ENCODE peak calls at places on chromosomes 3 and 15, in nine cellular contexts. One of them, this sample, is unnamed.

GRCh38 chr3:139380575-139380974 is 8.9 kb downstream of the COPB2 start:
- DNase-seq in neural progenitor cell: no peak
- DNase-seq in hepatocyte: no peak
- DNase-seq in HepG2: no peak
- DNase-seq in fibroblast of lung: no peak
- DNase-seq in PC-9: no peak
- DNase-seq in H1: no peak
- DNase-seq in HCT116: no peak
- DNase-seq in PC-3: no peak
- DNase-seq in this sample: no peak

GRCh38 chr15:76501726-76502125 is 165.2 kb downstream of the ISL2 start:
- DNase-seq in H1: no peak
- DNase-seq in neural progenitor cell: no peak
- DNase-seq in HepG2: no peak
- DNase-seq in HCT116: no peak
- DNase-seq in PC-9: no peak
- DNase-seq in fibroblast of lung: no peak
- DNase-seq in hepatocyte: no peak
- DNase-seq in PC-3: no peak
- DNase-seq in this sample: no peak

GRCh38 chr3:172868565-172869172 is 118.1 kb downstream of the ECT2 start:
- DNase-seq in hepatocyte: no peak
- DNase-seq in HCT116: no peak
- DNase-seq in H1: no peak
- DNase-seq in HepG2: no peak
- DNase-seq in PC-9: no peak
- DNase-seq in fibroblast of lung: no peak
- DNase-seq in neural progenitor cell: no peak
- DNase-seq in PC-3: no peak
- DNase-seq in this sample: no peak

GRCh38 chr15:71654714-71655174 is 155.6 kb upstream of the NR2E3 start:
- DNase-seq in PC-9: no peak
- DNase-seq in H1: no peak
- DNase-seq in hepatocyte: no peak
- DNase-seq in neural progenitor cell: no peak
- DNase-seq in HCT116: no peak
- DNase-seq in PC-3: no peak
- DNase-seq in fibroblast of lung: no peak
- DNase-seq in HepG2: peak
- DNase-seq in this sample: no peak

GRCh38 chr3:99413504-99413903 is 224.9 kb upstream of the COL8A1 start:
- DNase-seq in HCT116: no peak
- DNase-seq in fibroblast of lung: peak
- DNase-seq in PC-9: no peak
- DNase-seq in HepG2: no peak
- DNase-seq in PC-3: peak
- DNase-seq in hepatocyte: no peak
- DNase-seq in neural progenitor cell: no peak
- DNase-seq in H1: no peak
- DNase-seq in this sample: no peak

GRCh38 chr3:149339931-149340309 is 6.5 kb upstream of the TM4SF18 start:
- DNase-seq in PC-9: peak
- DNase-seq in H1: no peak
- DNase-seq in fibroblast of lung: peak
- DNase-seq in HepG2: peak
- DNase-seq in HCT116: peak
- DNase-seq in neural progenitor cell: no peak
- DNase-seq in hepatocyte: peak
- DNase-seq in PC-3: peak
- DNase-seq in this sample: no peak

GRCh38 chr3:87287025-87287424 is 10.6 kb upstream of the POU1F1 start:
- DNase-seq in PC-3: peak
- DNase-seq in HCT116: no peak
- DNase-seq in H1: no peak
- DNase-seq in neural progenitor cell: no peak
- DNase-seq in fibroblast of lung: peak
- DNase-seq in PC-9: no peak
- DNase-seq in HepG2: no peak
- DNase-seq in hepatocyte: no peak
- DNase-seq in this sample: no peak

GRCh38 chr15:50107157-50107556 is 11.9 kb downstream of the ATP8B4 start:
- DNase-seq in neural progenitor cell: no peak
- DNase-seq in HepG2: no peak
- DNase-seq in fibroblast of lung: no peak
- DNase-seq in PC-3: no peak
- DNase-seq in H1: no peak
- DNase-seq in hepatocyte: no peak
- DNase-seq in PC-9: no peak
- DNase-seq in HCT116: no peak
- DNase-seq in this sample: no peak

GRCh38 chr3:165642761-165643432 is 194.3 kb downstream of the BCHE start:
- DNase-seq in hepatocyte: peak
- DNase-seq in neural progenitor cell: no peak
- DNase-seq in PC-3: peak
- DNase-seq in H1: no peak
- DNase-seq in fibroblast of lung: peak
- DNase-seq in HCT116: peak
- DNase-seq in HepG2: no peak
- DNase-seq in PC-9: peak
- DNase-seq in this sample: no peak

GRCh38 chr15:74995779-74996765 is 709 bp downstream of the SCAMP5 start:
- DNase-seq in neural progenitor cell: peak
- DNase-seq in PC-3: no peak
- DNase-seq in fibroblast of lung: no peak
- DNase-seq in HCT116: no peak
- DNase-seq in HepG2: peak
- DNase-seq in hepatocyte: peak
- DNase-seq in H1: peak
- DNase-seq in PC-9: no peak
- DNase-seq in this sample: no peak

GRCh38 chr3:69460034-69460433 is 74.1 kb upstream of the FRMD4B start:
- DNase-seq in fibroblast of lung: no peak
- DNase-seq in H1: no peak
- DNase-seq in neural progenitor cell: no peak
- DNase-seq in PC-3: no peak
- DNase-seq in HepG2: no peak
- DNase-seq in hepatocyte: no peak
- DNase-seq in HCT116: no peak
- DNase-seq in PC-9: no peak
- DNase-seq in this sample: no peak

GRCh38 chr3:9351709-9352126 is 11.1 kb upstream of the THUMPD3 start:
- DNase-seq in neural progenitor cell: no peak
- DNase-seq in PC-9: peak
- DNase-seq in HepG2: no peak
- DNase-seq in fibroblast of lung: no peak
- DNase-seq in H1: no peak
- DNase-seq in hepatocyte: peak
- DNase-seq in HCT116: peak
- DNase-seq in PC-3: peak
- DNase-seq in this sample: no peak

GRCh38 chr3:161274691-161275298 is 53.7 kb downstream of the NMD3 start:
- DNase-seq in H1: peak
- DNase-seq in HCT116: peak
- DNase-seq in neural progenitor cell: peak
- DNase-seq in hepatocyte: peak
- DNase-seq in PC-9: no peak
- DNase-seq in HepG2: peak
- DNase-seq in fibroblast of lung: peak
- DNase-seq in PC-3: peak
- DNase-seq in this sample: peak

GRCh38 chr3:94303897-94304296 is 241.0 kb downstream of the NSUN3 start:
- DNase-seq in neural progenitor cell: peak
- DNase-seq in HCT116: no peak
- DNase-seq in HepG2: no peak
- DNase-seq in PC-9: no peak
- DNase-seq in fibroblast of lung: peak
- DNase-seq in hepatocyte: peak
- DNase-seq in PC-3: peak
- DNase-seq in H1: no peak
- DNase-seq in this sample: no peak

GRCh38 chr15:64134322-64134829 is 17.2 kb upstream of the SNX22 start:
- DNase-seq in fibroblast of lung: peak
- DNase-seq in hepatocyte: no peak
- DNase-seq in PC-9: no peak
- DNase-seq in PC-3: peak
- DNase-seq in neural progenitor cell: no peak
- DNase-seq in H1: no peak
- DNase-seq in HCT116: no peak
- DNase-seq in HepG2: no peak
- DNase-seq in this sample: no peak

GRCh38 chr3:45688194-45688881 is 858 bp upstream of the SACM1L start:
- DNase-seq in HCT116: no peak
- DNase-seq in hepatocyte: peak
- DNase-seq in PC-3: peak
- DNase-seq in fibroblast of lung: peak
- DNase-seq in neural progenitor cell: peak
- DNase-seq in HepG2: peak
- DNase-seq in H1: peak
- DNase-seq in PC-9: no peak
- DNase-seq in this sample: peak

DNA sequence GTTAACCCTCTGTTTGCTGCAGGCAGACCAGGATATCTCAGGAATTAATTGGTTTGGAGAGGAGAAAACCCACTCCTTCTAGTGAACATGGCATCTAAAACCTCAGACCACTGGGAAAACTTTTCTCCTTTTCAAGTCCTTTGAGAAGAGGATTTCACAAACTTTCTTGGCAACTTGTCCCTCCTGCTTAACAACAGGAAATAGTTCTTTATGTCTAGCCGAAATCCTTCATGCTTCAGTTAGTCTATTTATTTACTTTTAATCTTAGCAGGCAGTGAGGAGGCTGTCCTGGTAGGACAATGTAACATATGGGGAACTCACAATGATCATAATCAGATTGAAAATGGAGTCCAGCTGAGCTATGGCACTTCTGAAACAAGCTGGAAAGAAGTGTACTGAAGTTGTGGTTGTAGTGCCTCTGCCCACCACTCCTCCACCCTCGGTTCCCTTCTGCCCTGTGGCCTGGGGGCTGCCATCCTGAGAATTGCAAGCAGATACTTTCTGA is 50.6 kb downstream of the KY start:
- DNase-seq in H1: no peak
- DNase-seq in HepG2: no peak
- DNase-seq in HCT116: no peak
- DNase-seq in PC-3: peak
- DNase-seq in hepatocyte: no peak
- DNase-seq in PC-9: no peak
- DNase-seq in fibroblast of lung: peak
- DNase-seq in neural progenitor cell: peak
- DNase-seq in this sample: no peak
- H3K4me3 ChIP-seq in H1: no peak
- H3K4me3 ChIP-seq in HepG2: no peak
- H3K4me3 ChIP-seq in HCT116: no peak
- H3K4me3 ChIP-seq in PC-3: no peak
- H3K4me3 ChIP-seq in hepatocyte: no peak
- H3K4me3 ChIP-seq in PC-9: no peak
- H3K4me3 ChIP-seq in fibroblast of lung: no peak
- H3K4me3 ChIP-seq in neural progenitor cell: peak
- H3K4me3 ChIP-seq in this sample: no peak

DNA sequence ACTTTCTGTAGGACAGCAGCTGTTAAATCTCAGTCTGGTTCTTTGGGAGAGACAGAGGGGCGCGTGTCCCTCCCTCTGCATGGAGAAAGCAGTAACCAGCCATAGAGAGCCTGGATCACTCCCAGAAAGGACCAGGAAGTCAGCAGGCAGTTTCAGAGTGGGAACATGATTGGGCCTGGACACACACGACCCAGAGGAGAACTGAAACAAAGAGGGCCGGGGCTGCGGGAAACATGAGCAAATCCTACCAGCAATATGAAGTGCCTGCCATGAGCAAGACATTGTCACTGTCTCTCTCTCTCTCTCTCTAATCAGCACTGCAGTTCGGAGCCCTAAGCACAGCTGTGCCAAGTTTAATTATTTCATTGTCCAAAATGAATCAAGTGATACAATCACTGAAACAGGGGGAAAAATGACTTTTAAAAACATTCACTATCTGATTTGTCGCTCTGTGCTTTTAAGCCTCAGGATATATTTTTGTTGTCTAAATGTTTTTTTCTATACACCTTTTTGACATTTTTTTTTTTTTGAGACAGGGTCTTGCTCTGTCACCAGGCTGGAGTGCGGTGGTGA is 17.6 kb downstream of the MUC13 start:
- DNase-seq in PC-9: no peak
- DNase-seq in PC-3: no peak
- DNase-seq in fibroblast of lung: no peak
- DNase-seq in H1: no peak
- DNase-seq in HCT116: no peak
- DNase-seq in hepatocyte: no peak
- DNase-seq in HepG2: no peak
- DNase-seq in neural progenitor cell: no peak
- DNase-seq in this sample: no peak
- TF ChIP-seq EZH2 in PC-9: no peak
- TF ChIP-seq EZH2 in PC-3: no peak
- TF ChIP-seq EZH2 in fibroblast of lung: no peak
- TF ChIP-seq EZH2 in H1: no peak
- TF ChIP-seq EZH2 in HCT116: no peak
- TF ChIP-seq EZH2 in hepatocyte: no peak
- TF ChIP-seq EZH2 in HepG2: no peak
- TF ChIP-seq EZH2 in neural progenitor cell: no peak
- TF ChIP-seq EZH2 in this sample: no peak

GRCh38 chr3:133038731-133039398 is 674 bp downstream of the TMEM108 start:
- DNase-seq in PC-3: no peak
- DNase-seq in fibroblast of lung: no peak
- DNase-seq in HepG2: no peak
- DNase-seq in HCT116: no peak
- DNase-seq in neural progenitor cell: peak
- DNase-seq in H1: peak
- DNase-seq in PC-9: no peak
- DNase-seq in hepatocyte: peak
- DNase-seq in this sample: no peak
- H3K4me3 ChIP-seq in PC-3: no peak
- H3K4me3 ChIP-seq in fibroblast of lung: peak
- H3K4me3 ChIP-seq in HepG2: no peak
- H3K4me3 ChIP-seq in HCT116: no peak
- H3K4me3 ChIP-seq in neural progenitor cell: peak
- H3K4me3 ChIP-seq in H1: peak
- H3K4me3 ChIP-seq in PC-9: no peak
- H3K4me3 ChIP-seq in hepatocyte: peak
- H3K4me3 ChIP-seq in this sample: no peak

DNA sequence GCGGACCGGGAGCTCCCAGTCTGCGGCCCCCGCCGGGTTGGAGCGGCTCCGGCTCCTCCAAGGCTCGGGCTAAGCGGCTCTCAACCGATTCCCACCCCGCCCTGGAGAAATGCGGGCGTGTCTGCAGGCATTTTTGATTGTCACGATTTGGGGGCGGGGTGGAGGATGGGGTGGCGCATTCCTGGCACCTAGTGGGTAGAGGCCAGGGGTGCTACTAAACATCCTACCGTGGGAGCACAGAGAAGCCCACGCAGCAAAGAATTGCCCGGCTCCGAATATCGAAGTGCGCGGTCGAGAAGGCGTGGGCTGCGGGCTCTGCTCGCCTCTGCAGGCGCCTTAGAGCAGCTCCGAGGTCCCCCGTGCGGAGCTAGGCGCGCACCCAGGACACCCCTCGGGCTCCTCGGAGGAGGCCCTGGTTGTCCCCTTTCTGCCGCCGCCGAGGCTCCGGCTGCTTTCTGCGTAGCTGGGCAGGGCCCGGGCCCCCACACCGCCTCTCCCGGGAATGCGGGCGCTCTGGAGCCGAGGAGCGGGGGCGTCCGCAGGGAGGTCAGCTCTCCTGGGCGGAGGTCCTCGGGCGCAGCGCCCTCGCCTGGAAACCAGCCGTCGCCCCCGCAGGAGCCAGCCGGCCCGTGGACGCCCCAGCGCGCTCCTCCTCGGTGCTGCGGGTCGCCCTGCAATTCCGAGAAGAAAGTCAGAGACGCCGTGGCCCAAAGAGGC is 16.5 kb upstream of the LAMP3 start:
- DNase-seq in fibroblast of lung: peak
- DNase-seq in HCT116: no peak
- DNase-seq in neural progenitor cell: peak
- DNase-seq in hepatocyte: peak
- DNase-seq in H1: peak
- DNase-seq in PC-3: peak
- DNase-seq in PC-9: peak
- DNase-seq in HepG2: no peak
- DNase-seq in this sample: no peak
- TF ChIP-seq EZH2 in fibroblast of lung: no peak
- TF ChIP-seq EZH2 in HCT116: no peak
- TF ChIP-seq EZH2 in neural progenitor cell: peak
- TF ChIP-seq EZH2 in hepatocyte: peak
- TF ChIP-seq EZH2 in H1: peak
- TF ChIP-seq EZH2 in PC-3: no peak
- TF ChIP-seq EZH2 in PC-9: no peak
- TF ChIP-seq EZH2 in HepG2: no peak
- TF ChIP-seq EZH2 in this sample: peak